ENCODE peak calls at places on chromosomes 5 and 9, in five cellular contexts. S is neural progenitor cell; M is psoas muscle; I is foreskin keratinocyte; O is CD8-positive, alpha-beta T cell. Y is an unnamed sample.

GRCh38 chr5:139402561-139403158 is 1.2 kb downstream of the SPATA24 start:
- DNase-seq in S (peak), M (peak), I (no peak), O (peak), Y (no peak)

GRCh38 chr9:79572891-79573696 is 1.3 kb downstream of the TLE4 start:
- DNase-seq in I (no peak), O (peak), S (peak), M (peak), Y (no peak)

GRCh38 chr9:77293949-77294348 is 116.6 kb downstream of the VPS13A start:
- DNase-seq in S (no peak), I (no peak), O (no peak), M (no peak), Y (no peak)

GRCh38 chr9:68704804-68705635 is at the start of gene PIP5K1B:
- DNase-seq in S (peak), O (peak), M (peak), I (peak), Y (peak)

GRCh38 chr5:180259260-180259611 is 32.6 kb downstream of the MAPK9 start:
- DNase-seq in M (no peak), I (no peak), O (no peak), S (no peak), Y (no peak)

GRCh38 chr9:37635808-37636207 is 14.9 kb upstream of the FRMPD1 start:
- DNase-seq in I (no peak), M (no peak), O (no peak), S (no peak), Y (no peak)

GRCh38 chr9:136565075-136565721 is 19.4 kb upstream of the NOTCH1 start:
- DNase-seq in M (no peak), O (no peak), S (no peak), I (no peak), Y (no peak)

GRCh38 chr5:16140417-16140816 is 39.2 kb downstream of the MARCHF11 start:
- DNase-seq in I (no peak), O (no peak), S (no peak), M (no peak), Y (no peak)

GRCh38 chr9:111952559-111952958 is 55.9 kb downstream of the UGCG start:
- DNase-seq in S (no peak), O (no peak), I (peak), M (no peak), Y (no peak)

GRCh38 chr5:148458036-148458888 is 74.5 kb downstream of the FBXO38 start:
- DNase-seq in I (no peak), O (no peak), M (no peak), S (no peak), Y (no peak)

GRCh38 chr5:148452499-148453193 is 68.9 kb downstream of the FBXO38 start:
- DNase-seq in M (no peak), O (no peak), I (no peak), S (no peak), Y (no peak)

GRCh38 chr5:148455055-148455675 is 71.4 kb downstream of the FBXO38 start:
- DNase-seq in I (peak), S (no peak), O (no peak), M (no peak), Y (no peak)

GRCh38 chr5:148457183-148457620 is 73.4 kb downstream of the FBXO38 start:
- DNase-seq in I (peak), M (no peak), O (peak), S (peak), Y (no peak)

GRCh38 chr5:148454576-148454975 is 70.8 kb downstream of the FBXO38 start:
- DNase-seq in S (no peak), O (no peak), M (no peak), I (no peak), Y (no peak)
- H3K27ac ChIP-seq in S (no peak), O (no peak), M (no peak), I (no peak), Y (no peak)

DNA sequence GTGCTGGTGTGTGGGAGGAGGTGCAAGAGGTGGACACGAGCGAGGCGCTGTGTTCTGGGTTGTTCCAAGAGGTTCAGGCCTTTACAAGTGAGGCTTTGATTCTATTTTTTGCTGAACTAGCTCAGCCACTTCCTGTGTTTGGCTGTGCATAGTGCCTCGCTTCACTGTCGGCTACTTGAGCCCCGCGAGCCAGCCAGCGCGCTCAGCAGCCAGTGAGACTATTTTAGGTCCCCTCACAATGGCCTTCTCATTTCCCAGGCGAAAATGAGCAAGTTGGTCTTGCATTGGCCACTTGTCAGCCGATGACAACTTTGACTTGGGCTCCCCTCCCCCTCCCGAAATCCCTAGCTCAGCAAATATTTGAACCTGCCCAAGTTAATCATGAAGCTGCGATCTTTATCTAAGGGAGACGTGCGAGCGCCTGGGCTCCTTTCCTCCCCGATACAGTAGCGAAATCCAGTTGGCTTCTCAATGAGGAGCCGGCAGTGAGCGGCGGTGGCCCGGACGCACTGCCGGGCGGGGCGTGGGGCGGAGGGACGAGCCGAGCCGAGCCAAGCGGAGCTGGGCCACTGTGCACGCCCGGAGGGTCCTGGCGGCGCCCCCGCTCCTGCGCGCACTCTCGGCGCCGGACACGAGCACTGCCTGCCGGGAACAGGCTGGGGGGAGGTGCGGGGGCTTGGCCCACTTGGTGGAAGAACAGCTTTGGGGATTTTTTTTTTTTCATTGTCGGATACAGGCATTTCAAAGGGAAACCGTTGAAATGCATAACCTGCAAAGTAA is 72.6 kb downstream of the PIK3R1 start:
- DNase-seq in I (peak), S (peak), O (peak), M (peak), Y (no peak)
- H3K27ac ChIP-seq in I (peak), S (no peak), O (peak), M (peak), Y (peak)

GRCh38 chr5:58965677-58966414 is 383.0 kb downstream of the RAB3C start:
- DNase-seq in O (no peak), I (no peak), S (no peak), M (no peak), Y (no peak)

GRCh38 chr5:58967597-58968281 is 384.9 kb downstream of the RAB3C start:
- DNase-seq in O (no peak), I (no peak), M (no peak), S (no peak), Y (no peak)

GRCh38 chr5:58961631-58962280 is 378.9 kb downstream of the RAB3C start:
- DNase-seq in I (no peak), M (no peak), O (no peak), S (no peak), Y (no peak)

GRCh38 chr5:58963361-58963760 is 380.5 kb downstream of the RAB3C start:
- DNase-seq in S (no peak), I (no peak), M (no peak), O (no peak), Y (no peak)

DNA sequence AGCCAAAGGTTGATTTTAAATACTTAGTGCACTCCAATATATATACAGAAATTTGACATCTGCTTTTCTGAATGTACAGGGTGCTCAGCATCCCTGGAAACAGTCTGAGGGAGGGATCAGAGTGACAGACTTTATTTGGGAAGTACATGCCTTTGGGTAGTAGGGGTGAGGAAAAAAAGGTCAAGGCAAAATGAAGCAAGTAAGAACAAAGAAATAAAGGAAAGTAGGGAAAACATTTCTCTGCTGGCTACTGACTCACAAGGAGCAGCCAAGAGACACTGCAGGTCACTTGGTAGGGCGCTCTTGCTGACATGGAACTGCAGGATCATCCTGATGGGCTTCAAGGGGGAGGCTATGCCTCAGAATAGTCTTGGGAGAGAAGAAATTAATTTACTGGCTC is 380.9 kb downstream of the RAB3C start:
- DNase-seq in O (no peak), S (no peak), I (no peak), M (no peak), Y (no peak)
- H3K27ac ChIP-seq in O (no peak), S (no peak), I (no peak), M (no peak), Y (no peak)

DNA sequence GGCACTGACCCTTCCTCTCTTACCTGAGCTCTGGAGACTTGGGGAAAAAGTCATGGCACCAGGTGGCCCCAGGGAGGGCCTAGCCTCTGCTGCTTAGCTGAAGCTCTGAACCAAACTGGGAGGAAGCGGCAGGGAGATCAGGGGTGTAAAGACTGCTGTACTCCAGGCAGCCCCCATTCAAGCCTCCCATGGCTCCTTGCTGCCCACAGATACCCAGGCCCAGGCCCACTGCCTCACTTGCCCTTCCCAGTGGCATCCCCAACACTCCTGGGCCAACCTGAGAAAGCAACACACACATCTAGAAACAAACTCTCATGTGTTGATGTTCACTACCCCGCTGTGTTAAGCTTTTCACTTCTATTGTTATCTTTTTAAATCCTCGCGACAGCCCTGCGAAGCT is 151.6 kb downstream of the C5orf15 start:
- DNase-seq in O (no peak), I (no peak), M (no peak), S (no peak), Y (no peak)
- H3K27ac ChIP-seq in O (no peak), I (no peak), M (peak), S (no peak), Y (no peak)

Y was measured in epithelial cell of prostate.